ENCODE peak calls at places on chromosomes 7 and 10, in seven cellular contexts. A is hepatocyte; Q is neural progenitor cell; S is lung; H is CD8-positive, alpha-beta memory T cell; V is mesendoderm; K is tibial nerve. D is an unnamed sample.

GRCh38 chr10:44935201-44935960 is 24.2 kb upstream of the RASSF4 start:
- DNase-seq in A (peak; percentile 52), Q (no peak), S (no peak), H (no peak), V (peak; percentile 83), K (peak; percentile 72), D (peak; percentile 84)

GRCh38 chr10:59033622-59034021 is 142.8 kb upstream of the PHYHIPL start:
- DNase-seq in A (no peak), Q (no peak), S (no peak), H (no peak), V (no peak), K (no peak), D (no peak)

GRCh38 chr7:112069879-112070321 is 136.3 kb downstream of the DOCK4 start:
- DNase-seq in A (no peak), Q (no peak), S (no peak), H (no peak), V (peak; percentile 40), K (no peak), D (no peak)

GRCh38 chr7:44280636-44280992 is 44.8 kb downstream of the CAMK2B start:
- DNase-seq in A (no peak), Q (no peak), S (no peak), H (no peak), V (no peak), K (peak; percentile 3), D (peak; percentile 18)

GRCh38 chr10:43230101-43230908 is 36.6 kb downstream of the RASGEF1A start:
- DNase-seq in A (no peak), Q (peak; percentile 39), S (no peak), H (no peak), V (no peak), K (no peak), D (peak; percentile 22)

GRCh38 chr7:139771001-139771956 is 6.5 kb downstream of the HIPK2 start:
- DNase-seq in A (no peak), Q (no peak), S (no peak), H (no peak), V (no peak), K (no peak), D (no peak)

GRCh38 chr7:55432937-55433784 is 68.0 kb downstream of the LANCL2 start:
- DNase-seq in A (peak; percentile 72), Q (peak; percentile 57), S (no peak), H (no peak), V (peak; percentile 81), K (no peak), D (no peak)

GRCh38 chr10:17025444-17026295 is 103.9 kb downstream of the CUBN start:
- DNase-seq in A (peak; percentile 54), Q (peak; percentile 50), S (peak; percentile 41), H (peak; percentile 26), V (peak; percentile 64), K (no peak), D (no peak)

GRCh38 chr10:78301891-78302738 is 268.5 kb downstream of the RPS24 start:
- DNase-seq in A (peak; percentile 30), Q (no peak), S (no peak), H (no peak), V (peak; percentile 57), K (no peak), D (no peak)

GRCh38 chr10:125023862-125024495 is 82.1 kb downstream of the ZRANB1 start:
- DNase-seq in A (no peak), Q (no peak), S (no peak), H (no peak), V (no peak), K (peak; percentile 55), D (peak; percentile 87)

GRCh38 chr10:24901686-24902399 is 50.6 kb downstream of the PRTFDC1 start:
- DNase-seq in A (peak; percentile 71), Q (peak; percentile 25), S (peak; percentile 41), H (no peak), V (peak; percentile 19), K (no peak), D (peak; percentile 50)

GRCh38 chr10:84603971-84604370 is 275.6 kb downstream of the CCSER2 start:
- DNase-seq in A (no peak), Q (no peak), S (no peak), H (no peak), V (peak; percentile 54), K (no peak), D (no peak)

GRCh38 chr10:102775201-102775972 is 31.6 kb downstream of the WBP1L start:
- DNase-seq in A (peak; percentile 41), Q (no peak), S (no peak), H (no peak), V (no peak), K (peak; percentile 68), D (peak; percentile 85)

GRCh38 chr7:129840757-129841156 is 112.0 kb downstream of the UBE2H start:
- DNase-seq in A (no peak), Q (no peak), S (no peak), H (no peak), V (no peak), K (no peak), D (no peak)

GRCh38 chr7:43942997-43943701 is 16.9 kb downstream of the UBE2D4 start:
- DNase-seq in A (peak; percentile 29), Q (peak; percentile 11), S (no peak), H (no peak), V (peak; percentile 26), K (no peak), D (no peak)

GRCh38 chr10:49382826-49383225 is 13.1 kb downstream of the DRGX start:
- DNase-seq in A (no peak), Q (no peak), S (no peak), H (no peak), V (no peak), K (no peak), D (no peak)

GRCh38 chr10:87659571-87660483 is at the start of gene PAPSS2:
- DNase-seq in A (peak; percentile 72), Q (peak; percentile 78), S (peak; percentile 73), H (no peak), V (peak; percentile 83), K (peak; percentile 16), D (peak; percentile 90)

GRCh38 chr10:60911216-60911615 is 32.8 kb downstream of the RHOBTB1 start:
- DNase-seq in A (no peak), Q (no peak), S (no peak), H (no peak), V (no peak), K (no peak), D (no peak)

GRCh38 chr10:63376560-63377304 is 89.0 kb downstream of the JMJD1C start:
- DNase-seq in A (no peak), Q (no peak), S (no peak), H (no peak), V (no peak), K (no peak), D (no peak)

GRCh38 chr10:48798486-48799254 is 114.0 kb downstream of the WDFY4 start:
- DNase-seq in A (no peak), Q (no peak), S (no peak), H (no peak), V (no peak), K (no peak), D (no peak)

DNA sequence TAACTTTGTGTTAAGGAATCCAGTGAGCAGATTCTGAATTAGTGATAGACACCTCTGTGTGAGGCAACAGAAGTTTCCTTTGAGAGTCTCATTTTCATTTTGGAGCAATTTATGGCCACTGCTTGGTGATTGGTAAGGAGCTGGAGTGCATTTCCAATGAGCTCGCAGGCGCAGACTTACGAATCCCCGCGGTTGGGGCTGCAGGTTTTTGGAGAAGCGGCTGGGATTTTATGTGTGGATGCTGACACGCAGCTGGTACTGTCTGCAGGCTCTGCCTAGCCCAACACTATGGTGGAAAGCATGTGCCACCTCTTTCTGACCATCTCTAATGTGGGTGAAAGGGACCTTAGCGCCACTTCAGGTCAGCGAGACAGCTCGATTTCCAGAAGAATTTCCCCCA is 672.4 kb upstream of the FOXK1 start:
- DNase-seq in A (no peak), Q (no peak), S (no peak), H (no peak), V (no peak), K (no peak), D (no peak)
- H3K27me3 ChIP-seq in A (no peaks in the 10 kb centered on the region), Q (no peaks in the 10 kb centered on the region), S (no peaks in the 10 kb centered on the region), H (no peaks in the 10 kb centered on the region), V (no peaks in the 10 kb centered on the region), K (no peaks in the 10 kb centered on the region), D (no peaks in the 10 kb centered on the region)

GRCh38 chr7:69898189-69898588 is 299.9 kb downstream of the AUTS2 start:
- DNase-seq in A (peak; percentile 11), Q (no peak), S (no peak), H (no peak), V (no peak), K (no peak), D (no peak)
- H3K4me1 ChIP-seq in A (no peaks in the 10 kb centered on the region), Q (peaks cover 5% of the 10 kb centered on the region), S (no peaks in the 10 kb centered on the region), H (no peaks in the 10 kb centered on the region), V (no peaks in the 10 kb centered on the region), K (no peaks in the 10 kb centered on the region), D (no peaks in the 10 kb centered on the region)

DNA sequence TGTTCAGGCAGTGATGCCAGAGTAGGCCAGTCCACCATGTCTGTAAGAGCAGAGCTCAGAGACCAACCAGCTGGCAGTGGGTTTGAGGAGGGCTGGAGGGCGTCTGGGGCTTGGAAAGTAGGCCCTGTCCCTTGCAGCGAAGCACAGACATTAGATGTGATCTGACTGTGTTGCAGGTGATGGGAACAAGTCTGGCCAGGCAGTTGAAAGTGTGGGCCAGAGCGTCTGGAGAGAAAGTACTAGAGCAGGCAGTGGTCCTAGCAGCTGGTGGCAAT is 53.3 kb downstream of the CHN2 start:
- DNase-seq in A (no peak), Q (no peak), S (no peak), H (no peak), V (no peak), K (no peak), D (no peak)
- H3K27me3 ChIP-seq in A (no peaks in the 10 kb centered on the region), Q (no peaks in the 10 kb centered on the region), S (no peaks in the 10 kb centered on the region), H (no peaks in the 10 kb centered on the region), V (no peaks in the 10 kb centered on the region), K (no peaks in the 10 kb centered on the region), D (no peaks in the 10 kb centered on the region)

DNA sequence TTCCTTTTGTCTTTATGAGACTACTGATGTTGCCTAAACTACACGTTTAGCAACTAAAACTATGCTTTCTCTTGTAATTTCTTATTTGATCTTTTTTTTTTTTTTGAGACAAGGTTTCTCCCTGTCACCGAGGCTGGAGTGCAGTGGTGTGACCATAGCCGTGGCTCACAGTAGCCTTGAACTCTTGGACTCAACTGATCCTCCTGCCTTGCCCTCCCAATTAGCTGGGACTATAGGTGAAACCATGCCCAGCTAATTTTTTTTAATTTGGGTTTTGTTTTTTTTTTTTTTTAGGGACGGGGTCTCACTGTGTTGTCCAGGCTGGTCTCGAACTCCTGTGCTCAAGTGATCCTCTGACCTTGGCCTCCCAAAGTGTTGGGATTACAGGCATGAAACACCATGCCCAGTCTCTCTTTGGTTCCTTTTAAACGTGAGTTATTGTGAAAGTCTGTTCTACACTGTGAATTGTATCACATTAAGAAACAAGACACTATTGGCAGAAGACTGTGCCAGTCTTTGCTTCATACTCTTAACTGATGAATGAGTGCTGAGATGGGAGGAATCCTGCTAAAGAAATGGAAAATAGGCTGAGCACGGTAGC is 6.4 kb downstream of the TMEM248 start:
- DNase-seq in A (no peak), Q (no peak), S (no peak), H (no peak), V (no peak), K (no peak), D (no peak)
- H3K4me1 ChIP-seq in A (peaks cover 5% of the 10 kb centered on the region), Q (peaks cover 5% of the 10 kb centered on the region), S (peaks cover 21% of the 10 kb centered on the region), H (peaks cover 42% of the 10 kb centered on the region), V (no peaks in the 10 kb centered on the region), K (peaks cover 29% of the 10 kb centered on the region), D (peaks cover 9% of the 10 kb centered on the region)

DNA sequence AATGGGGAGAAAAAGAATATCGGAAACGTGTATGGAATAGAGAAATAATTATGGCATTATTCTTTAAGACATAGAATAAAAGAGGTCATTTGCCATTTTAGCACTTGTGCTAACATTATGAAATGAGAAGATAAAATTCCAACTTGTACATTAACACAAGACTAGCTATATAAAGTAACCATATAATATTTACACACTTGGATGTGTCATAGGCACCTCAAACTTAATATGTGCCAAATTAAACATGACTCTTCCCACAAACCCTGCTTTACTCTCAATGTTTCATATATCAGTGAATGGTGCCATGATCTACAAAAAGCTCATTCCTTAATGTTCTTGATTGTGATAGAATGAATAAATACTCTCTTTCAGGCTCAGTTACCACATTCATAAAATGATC is 4.1 kb upstream of the MINDY3 start:
- DNase-seq in A (no peak), Q (no peak), S (no peak), H (no peak), V (no peak), K (no peak), D (no peak)
- H3K27me3 ChIP-seq in A (peaks cover 49% of the 10 kb centered on the region), Q (peaks cover 85% of the 10 kb centered on the region), S (no peaks in the 10 kb centered on the region), H (peaks cover 4% of the 10 kb centered on the region), V (no peaks in the 10 kb centered on the region), K (peaks cover 39% of the 10 kb centered on the region), D (peaks cover 5% of the 10 kb centered on the region)